ENCODE peak calls at places on chromosomes 3 and 15, in nine cellular contexts. M is transverse colon, K is HCT116, G is body of pancreas, I is heart left ventricle, V is HepG2, D is uterus, Y is right lobe of liver, R is K562. N is an unnamed sample. For H3K9me3, the result is how much of the 10 kb centered on the place peaks cover.

GRCh38 chr3:136142592-136142991 is 53.5 kb downstream of the MSL2 start:
- DNase-seq in R (no peak), D (no peak), Y (no peak), K (peak), I (no peak), V (peak), G (no peak), M (no peak), N (no peak)

GRCh38 chr15:92707880-92708551 is 52.4 kb upstream of the FAM174B start:
- DNase-seq in R (no peak), G (no peak), K (no peak), Y (no peak), M (no peak), V (no peak), D (no peak), I (no peak), N (no peak)

GRCh38 chr3:49534581-49535495 is 19.4 kb upstream of the BSN start:
- DNase-seq in M (no peak), Y (peak), D (no peak), G (peak), V (peak), R (no peak), K (no peak), I (no peak), N (no peak)

GRCh38 chr3:126402666-126403302 is 8.1 kb downstream of the CFAP100 start:
- DNase-seq in R (no peak), V (no peak), D (no peak), G (no peak), I (no peak), Y (no peak), K (no peak), M (no peak), N (no peak)

GRCh38 chr15:63157891-63158431 is 684 bp upstream of the RPS27L start:
- DNase-seq in G (peak), D (peak), M (peak), V (peak), Y (no peak), R (peak), K (peak), I (peak), N (no peak)

GRCh38 chr3:152909180-152909883 is 74.4 kb downstream of the P2RY1 start:
- DNase-seq in I (peak), M (no peak), K (no peak), Y (no peak), D (no peak), G (peak), R (no peak), V (no peak), N (no peak)

GRCh38 chr3:28951773-28952556 is 328.9 kb upstream of the RBMS3 start:
- DNase-seq in V (no peak), M (no peak), K (no peak), D (no peak), R (no peak), Y (no peak), G (no peak), I (no peak), N (no peak)

GRCh38 chr3:117735481-117736101 is 1026.0 kb downstream of the TUSC7 start:
- DNase-seq in G (no peak), R (no peak), K (no peak), I (no peak), Y (no peak), D (no peak), V (no peak), M (no peak), N (no peak)

GRCh38 chr15:68431792-68432401 is at the start of gene ITGA11:
- DNase-seq in V (no peak), D (peak), Y (no peak), K (no peak), I (peak), R (peak), G (peak), M (peak), N (no peak)

GRCh38 chr3:150096700-150097587 is 126.2 kb upstream of the PFN2 start:
- DNase-seq in Y (no peak), I (no peak), G (no peak), V (no peak), D (no peak), K (no peak), R (no peak), M (no peak), N (no peak)

GRCh38 chr3:180983136-180983535 is 6.4 kb downstream of the DNAJC19 start:
- DNase-seq in K (no peak), G (no peak), Y (no peak), V (no peak), I (no peak), R (no peak), D (no peak), M (no peak), N (no peak)

GRCh38 chr3:98564282-98565005 is 29.0 kb downstream of the CPOX start:
- DNase-seq in V (no peak), I (no peak), D (no peak), Y (no peak), G (no peak), M (no peak), R (no peak), K (no peak), N (no peak)

GRCh38 chr15:71691700-71692417 is 118.5 kb upstream of the NR2E3 start:
- DNase-seq in I (peak), Y (no peak), K (no peak), G (no peak), V (no peak), M (no peak), D (no peak), R (no peak), N (no peak)

GRCh38 chr15:98734472-98735284 is 86.3 kb downstream of the IGF1R start:
- DNase-seq in D (no peak), M (no peak), V (peak), Y (no peak), R (no peak), I (no peak), G (no peak), K (no peak), N (no peak)

GRCh38 chr3:106251160-106251892 is 382.5 kb upstream of the CBLB start:
- DNase-seq in G (no peak), R (no peak), K (no peak), I (no peak), Y (no peak), M (no peak), D (no peak), V (no peak), N (no peak)

GRCh38 chr3:23396746-23397145 is 193.6 kb downstream of the UBE2E2 start:
- DNase-seq in D (no peak), M (no peak), R (no peak), G (no peak), I (no peak), Y (no peak), V (no peak), K (no peak), N (no peak)

GRCh38 chr3:127473244-127474024 is 117.1 kb downstream of the TPRA1 start:
- DNase-seq in M (no peak), K (peak), Y (peak), D (no peak), G (peak), V (peak), R (peak), I (no peak), N (no peak)

GRCh38 chr3:98869391-98869790 is 32.1 kb downstream of the DCBLD2 start:
- DNase-seq in R (no peak), K (no peak), M (no peak), I (no peak), D (no peak), Y (no peak), G (no peak), V (no peak), N (no peak)

GRCh38 chr3:158148218-158148617 is 38.3 kb downstream of the RSRC1 start:
- DNase-seq in G (no peak), R (no peak), I (no peak), K (no peak), D (no peak), V (no peak), Y (no peak), M (no peak), N (no peak)

GRCh38 chr3:80395023-80395422 is 627.2 kb upstream of the ROBO1 start:
- DNase-seq in Y (no peak), K (no peak), M (no peak), D (no peak), R (no peak), V (no peak), G (no peak), I (no peak), N (no peak)

GRCh38 chr15:31484369-31484951 is 157.8 kb downstream of the KLF13 start:
- DNase-seq in M (peak), V (no peak), I (no peak), Y (no peak), D (peak), G (no peak), R (no peak), K (no peak), N (no peak)

GRCh38 chr3:100120022-100120421 is 5.7 kb upstream of the FILIP1L start:
- DNase-seq in M (no peak), Y (no peak), V (no peak), D (no peak), R (no peak), K (no peak), I (no peak), G (no peak), N (no peak)

GRCh38 chr15:31435256-31435781 is 108.7 kb downstream of the KLF13 start:
- DNase-seq in G (peak), Y (peak), K (peak), R (peak), I (peak), V (peak), M (peak), D (peak), N (peak)

GRCh38 chr3:37997791-37998370 is 7.3 kb downstream of the VILL start:
- DNase-seq in M (no peak), V (no peak), K (no peak), R (no peak), G (no peak), Y (peak), D (no peak), I (no peak), N (no peak)

GRCh38 chr3:112990672-112991602 is at the start of gene GTPBP8:
- DNase-seq in M (peak), D (peak), Y (peak), K (peak), V (peak), I (peak), G (peak), R (peak), N (peak)

GRCh38 chr3:12902181-12902999 is 61.0 kb upstream of the RPL32 start:
- DNase-seq in G (no peak), V (no peak), D (no peak), M (no peak), I (peak), Y (peak), K (no peak), R (no peak), N (no peak)

GRCh38 chr3:129490273-129490675 is 38.2 kb upstream of the RHO start:
- DNase-seq in V (peak), D (peak), K (peak), G (peak), R (peak), I (peak), Y (peak), M (peak), N (no peak)

GRCh38 chr15:99440551-99441426 is 125.0 kb upstream of the MEF2A start:
- DNase-seq in V (no peak), M (no peak), G (no peak), R (no peak), Y (no peak), D (no peak), I (no peak), K (no peak), N (no peak)

GRCh38 chr3:45319231-45320085 is 68.9 kb upstream of the LARS2 start:
- DNase-seq in G (no peak), R (no peak), M (no peak), Y (no peak), V (no peak), D (no peak), I (no peak), K (no peak), N (no peak)

GRCh38 chr3:26657406-26657976 is 34.9 kb downstream of the LRRC3B start:
- DNase-seq in K (no peak), I (no peak), M (no peak), Y (no peak), V (no peak), D (no peak), R (no peak), G (no peak), N (no peak)

GRCh38 chr3:179526989-179527391 is 35.7 kb upstream of the ACTL6A start:
- DNase-seq in G (peak), Y (no peak), I (peak), V (no peak), K (no peak), D (peak), M (peak), R (no peak), N (no peak)

GRCh38 chr3:99958177-99958912 is 140.7 kb downstream of the CMSS1 start:
- DNase-seq in Y (no peak), R (no peak), I (no peak), M (no peak), G (no peak), K (no peak), D (no peak), V (no peak), N (no peak)

GRCh38 chr3:142447852-142448315 is at the start of gene XRN1:
- DNase-seq in G (peak), M (peak), V (peak), Y (peak), K (peak), D (peak), R (peak), I (peak), N (peak)
- TF ChIP-seq POLR2A in G (peak), M (peak), V (peak), Y (peak), K (peak), D (peak), R (peak), I (peak), N (no peak)

DNA sequence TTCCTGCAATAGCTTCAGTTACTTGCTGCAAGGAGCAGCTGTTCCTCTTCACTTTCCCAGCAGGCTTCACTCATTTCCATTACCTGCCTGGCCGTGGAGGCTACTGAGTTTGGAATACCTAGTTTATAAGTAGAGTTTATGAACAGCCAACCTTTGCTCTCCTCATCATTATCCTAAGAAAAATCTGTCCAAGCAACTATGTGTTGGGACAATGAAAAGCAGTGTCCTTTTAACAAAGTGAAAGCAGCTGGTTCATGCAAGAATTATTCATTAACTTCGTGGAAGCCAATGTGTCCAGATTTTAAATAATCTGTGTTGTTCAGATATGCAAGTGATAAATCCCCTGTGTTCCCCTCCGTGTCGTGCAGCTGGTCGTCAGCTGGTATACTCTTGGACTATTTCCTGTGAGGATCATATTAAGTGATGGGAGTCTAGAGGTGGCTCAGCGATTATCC is 39.3 kb upstream of the SSR3 start:
- DNase-seq in I (no peak), G (peak), Y (no peak), D (no peak), R (no peak), V (peak), K (no peak), M (peak), N (no peak)
- H3K4me3 ChIP-seq in I (no peak), G (no peak), Y (no peak), D (no peak), R (no peak), V (peak), K (no peak), M (peak), N (no peak)

DNA sequence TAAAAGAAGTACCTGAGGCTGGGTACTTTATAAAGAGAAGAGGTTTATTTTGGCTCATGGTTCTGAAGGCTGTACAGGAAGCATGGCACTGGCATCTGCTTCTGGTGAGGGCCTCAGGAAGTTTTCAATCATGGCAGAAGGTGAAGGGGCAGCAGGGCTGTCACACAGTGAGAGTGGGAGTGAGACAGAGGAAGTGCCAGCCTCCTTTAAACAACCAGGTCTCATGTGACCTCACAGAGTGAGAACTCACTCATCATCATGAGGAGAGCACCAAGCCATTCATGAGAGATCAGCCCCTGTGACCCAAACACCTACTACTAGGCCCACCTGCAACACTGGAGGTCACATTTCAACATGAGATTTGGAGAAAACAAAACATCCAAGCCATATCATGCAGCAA is 9.3 kb upstream of the RFTN1 start:
- DNase-seq in D (no peak), G (no peak), M (no peak), I (no peak), K (no peak), Y (no peak), R (no peak), V (no peak), N (no peak)
- H3K9me3 ChIP-seq in D (under half), G (under half), M (under half), I (under half), K (under half), Y (under half), R (under half), V (under half), N (under half)

DNA sequence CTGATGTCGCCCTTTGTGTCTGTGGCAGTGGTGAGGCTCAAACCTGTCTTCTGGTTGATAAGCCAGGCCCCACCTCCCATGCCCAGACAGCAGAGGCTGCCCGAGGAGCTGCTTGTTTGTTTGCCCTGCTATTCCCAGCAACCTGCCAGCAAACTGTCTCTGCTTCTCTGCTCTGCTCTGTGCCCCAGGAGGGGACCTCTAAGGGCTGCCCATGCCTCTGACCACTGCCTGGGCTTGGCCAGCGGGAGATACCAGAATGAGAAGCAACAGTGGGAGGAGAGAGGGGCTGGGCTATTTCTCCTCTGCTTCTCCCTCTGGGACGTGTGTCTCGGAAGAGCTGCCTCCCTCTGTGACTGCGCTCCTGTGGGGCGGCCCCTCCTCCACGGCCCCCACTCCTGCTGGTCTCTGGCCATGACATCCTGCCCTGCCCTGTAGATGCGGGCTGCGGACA is 213.0 kb downstream of the RPLP1 start:
- DNase-seq in Y (no peak), I (no peak), R (no peak), V (no peak), D (no peak), K (no peak), G (no peak), M (no peak), N (no peak)
- TF ChIP-seq POLR2A in Y (no peak), I (no peak), R (no peak), V (no peak), D (no peak), K (no peak), G (no peak), M (no peak), N (no peak)

GRCh38 chr15:44038801-44039200 is 156.3 kb downstream of the FRMD5 start:
- DNase-seq in M (no peak), Y (no peak), R (no peak), V (peak), D (no peak), K (no peak), G (no peak), I (no peak), N (no peak)

GRCh38 chr15:44034334-44034733 is 160.7 kb downstream of the FRMD5 start:
- DNase-seq in M (no peak), Y (no peak), D (no peak), K (no peak), G (no peak), V (no peak), I (no peak), R (no peak), N (no peak)

GRCh38 chr15:44035781-44036699 is 159.0 kb downstream of the FRMD5 start:
- DNase-seq in V (no peak), R (no peak), D (no peak), G (no peak), Y (no peak), I (no peak), K (no peak), M (no peak), N (no peak)

GRCh38 chr15:44033894-44034293 is 161.2 kb downstream of the FRMD5 start:
- DNase-seq in G (peak), M (no peak), Y (no peak), R (no peak), K (peak), I (no peak), V (no peak), D (no peak), N (no peak)

DNA sequence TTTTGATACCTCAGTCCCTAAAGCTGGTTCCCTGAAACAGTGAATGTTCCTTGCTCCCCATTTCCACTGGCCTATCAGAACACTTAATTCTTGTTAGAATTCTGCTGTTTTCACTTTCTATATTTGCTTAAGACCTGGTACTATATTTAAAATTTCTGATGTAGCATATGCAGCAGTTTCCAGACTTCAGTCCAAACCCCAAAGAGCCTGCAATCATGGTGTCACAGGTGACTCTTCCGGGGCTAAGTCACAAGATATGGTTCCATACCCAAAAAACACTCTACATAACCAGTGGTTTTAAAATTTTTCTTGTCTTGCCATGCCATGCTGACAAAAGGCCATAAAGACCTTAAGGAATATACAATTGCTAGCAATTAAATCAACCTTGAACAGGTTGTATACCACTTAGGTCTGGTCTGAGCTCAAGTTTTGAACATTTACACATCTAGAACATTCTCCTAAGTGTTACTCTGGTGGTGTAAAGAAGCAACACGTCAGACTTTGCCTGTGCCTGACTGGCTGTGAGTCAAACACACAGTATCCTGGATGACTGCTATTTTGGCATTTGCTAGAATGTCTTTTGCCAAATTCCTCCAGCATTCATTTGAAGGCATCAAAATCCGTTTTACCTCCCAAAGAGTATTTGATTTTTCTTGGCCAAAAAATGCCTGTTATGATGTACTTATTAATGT is 160.0 kb downstream of the FRMD5 start:
- DNase-seq in Y (no peak), M (no peak), I (no peak), K (no peak), D (no peak), V (no peak), R (no peak), G (no peak), N (no peak)
- H3K4me3 ChIP-seq in Y (no peak), M (no peak), I (no peak), K (no peak), D (no peak), V (no peak), R (no peak), G (no peak), N (no peak)